ENCODE peak calls at places on chromosomes 12 and 14, in ten cellular contexts. Z is T-helper 2 cell; A is activated T-helper 1 cell treated with Interleukin-2 at 50 U/mL for 16 hours; S is ovary; G is ureter; Y is adipocyte; U is stimulated activated CD8-positive, alpha-beta memory T cell treated with anti-CD3 and anti-CD28 coated beads, Interleukin-4, amount 100 ng/mL, for 4 hours; I is psoas muscle; O is sciatic nerve; M is GM10248. F is an unnamed sample.

GRCh38 chr12:122096014-122096413 is 17.5 kb downstream of the MLXIP start:
- DNase-seq in U (no peak), G (no peak), O (no peak), A (no peak), M (no peak), Y (no peak), Z (no peak), S (no peak), I (no peak), F (no peak)

GRCh38 chr12:67578976-67579661 is 69.4 kb upstream of the DYRK2 start:
- DNase-seq in G (no peak), O (no peak), Y (no peak), M (no peak), S (no peak), A (no peak), U (no peak), Z (peak), I (no peak), F (no peak)

GRCh38 chr14:37443461-37443860 is 151.6 kb downstream of the FOXA1 start:
- DNase-seq in Y (peak), G (no peak), M (no peak), I (no peak), Z (no peak), O (no peak), U (no peak), S (no peak), A (no peak), F (no peak)

GRCh38 chr12:71472441-71472911 is 32.9 kb downstream of the LGR5 start:
- DNase-seq in O (no peak), A (no peak), G (no peak), Z (no peak), S (no peak), I (no peak), Y (peak), M (no peak), U (no peak), F (no peak)

GRCh38 chr14:53696217-53696965 is 260.2 kb downstream of the BMP4 start:
- DNase-seq in S (no peak), Y (peak), U (no peak), O (no peak), M (no peak), I (no peak), G (no peak), A (no peak), Z (no peak), F (no peak)

GRCh38 chr14:99181804-99182520 is 90.0 kb downstream of the BCL11B start:
- DNase-seq in Y (no peak), U (no peak), O (no peak), A (no peak), G (no peak), Z (no peak), S (no peak), M (no peak), I (no peak), F (no peak)

GRCh38 chr12:16756833-16757552 is 151.0 kb upstream of the LMO3 start:
- DNase-seq in O (no peak), U (no peak), S (no peak), Y (no peak), I (no peak), G (no peak), A (no peak), Z (no peak), M (no peak), F (no peak)

GRCh38 chr14:55000381-55000780 is 26.5 kb downstream of the WDHD1 start:
- DNase-seq in S (no peak), O (no peak), M (no peak), A (no peak), Y (peak), Z (no peak), G (no peak), U (no peak), I (no peak), F (no peak)

GRCh38 chr12:4859478-4860210 is 50.1 kb upstream of the KCNA1 start:
- DNase-seq in A (no peak), U (no peak), I (no peak), M (peak), Y (no peak), G (no peak), Z (no peak), S (no peak), O (no peak), F (no peak)

GRCh38 chr12:109606261-109607028 is 32.9 kb downstream of the MVK start:
- DNase-seq in O (no peak), M (no peak), G (no peak), S (peak), Z (no peak), Y (peak), A (no peak), I (no peak), U (no peak), F (no peak)

GRCh38 chr12:98110516-98110915 is 404.9 kb upstream of the TMPO start:
- DNase-seq in Y (no peak), I (no peak), M (no peak), O (no peak), S (no peak), A (no peak), U (no peak), Z (no peak), G (no peak), F (no peak)

GRCh38 chr14:103854822-103855733 is 7.7 kb upstream of the PPP1R13B start:
- DNase-seq in M (no peak), A (no peak), Y (no peak), Z (no peak), O (no peak), U (no peak), S (no peak), G (peak), I (no peak), F (peak)

GRCh38 chr14:90541076-90541634 is 144.3 kb downstream of the CALM1 start:
- DNase-seq in U (no peak), Y (no peak), G (no peak), M (no peak), Z (no peak), A (no peak), I (no peak), S (peak), O (no peak), F (no peak)

GRCh38 chr12:44457465-44457864 is 418.6 kb downstream of the NELL2 start:
- DNase-seq in U (no peak), Y (no peak), M (no peak), S (no peak), Z (no peak), G (no peak), O (no peak), A (no peak), I (no peak), F (no peak)

GRCh38 chr12:62799766-62800406 is 135.1 kb downstream of the PPM1H start:
- DNase-seq in Y (no peak), A (no peak), Z (peak), S (no peak), I (no peak), M (peak), O (no peak), G (no peak), U (no peak), F (no peak)

GRCh38 chr12:102479099-102479887 is 1.1 kb downstream of the IGF1 start:
- DNase-seq in O (no peak), G (no peak), M (no peak), A (no peak), S (no peak), I (no peak), U (no peak), Z (no peak), Y (peak), F (no peak)

F was measured in K562.